ENCODE peak calls at places on chromosomes 3 and 15, in nine cellular contexts. X is spleen, V is endothelial cell of umbilical vein, D is K562, G is upper lobe of left lung, J is GM12878, E is GM12891, A is suprapubic skin, Z is HCT116. I is an unnamed sample.

GRCh38 chr15:23022156-23022555 is 17.2 kb downstream of the TUBGCP5 start:
- DNase-seq in X (no peak), G (no peak), J (no peak), D (no peak), A (no peak), V (no peak), Z (no peak), E (no peak), I (no peak)

GRCh38 chr3:177491301-177492031 is 294.2 kb upstream of the TBL1XR1 start:
- DNase-seq in J (no peak), A (no peak), X (no peak), E (no peak), D (no peak), G (no peak), V (peak), Z (no peak), I (no peak)

GRCh38 chr3:115706311-115706829 is 83.1 kb downstream of the GAP43 start:
- DNase-seq in E (no peak), A (no peak), X (no peak), J (no peak), G (no peak), D (no peak), V (no peak), Z (no peak), I (no peak)

GRCh38 chr3:167783781-167784180 is 48.3 kb downstream of the SERPINI1 start:
- DNase-seq in Z (no peak), E (no peak), G (no peak), V (no peak), X (no peak), J (no peak), D (no peak), A (no peak), I (no peak)

GRCh38 chr15:35078221-35078915 is 6.7 kb downstream of the NANOGP8 start:
- DNase-seq in Z (peak), D (peak), A (no peak), E (peak), X (no peak), J (no peak), V (peak), G (no peak), I (peak)

GRCh38 chr15:96774216-96774615 is 443.7 kb downstream of the NR2F2 start:
- DNase-seq in A (no peak), X (no peak), E (no peak), D (no peak), G (no peak), Z (no peak), J (no peak), V (no peak), I (no peak)

GRCh38 chr15:78056714-78057269 is 20.7 kb downstream of the TBC1D2B start:
- DNase-seq in E (no peak), V (peak), X (no peak), A (no peak), Z (no peak), D (no peak), G (no peak), J (no peak), I (no peak)

GRCh38 chr3:4889896-4890295 is 89.3 kb upstream of the BHLHE40 start:
- DNase-seq in D (no peak), G (no peak), X (no peak), Z (no peak), E (no peak), A (no peak), J (no peak), V (no peak), I (no peak)

GRCh38 chr3:30347679-30348216 is 258.7 kb upstream of the TGFBR2 start:
- DNase-seq in X (no peak), V (peak), E (no peak), A (no peak), J (no peak), Z (no peak), G (no peak), D (no peak), I (no peak)

DNA sequence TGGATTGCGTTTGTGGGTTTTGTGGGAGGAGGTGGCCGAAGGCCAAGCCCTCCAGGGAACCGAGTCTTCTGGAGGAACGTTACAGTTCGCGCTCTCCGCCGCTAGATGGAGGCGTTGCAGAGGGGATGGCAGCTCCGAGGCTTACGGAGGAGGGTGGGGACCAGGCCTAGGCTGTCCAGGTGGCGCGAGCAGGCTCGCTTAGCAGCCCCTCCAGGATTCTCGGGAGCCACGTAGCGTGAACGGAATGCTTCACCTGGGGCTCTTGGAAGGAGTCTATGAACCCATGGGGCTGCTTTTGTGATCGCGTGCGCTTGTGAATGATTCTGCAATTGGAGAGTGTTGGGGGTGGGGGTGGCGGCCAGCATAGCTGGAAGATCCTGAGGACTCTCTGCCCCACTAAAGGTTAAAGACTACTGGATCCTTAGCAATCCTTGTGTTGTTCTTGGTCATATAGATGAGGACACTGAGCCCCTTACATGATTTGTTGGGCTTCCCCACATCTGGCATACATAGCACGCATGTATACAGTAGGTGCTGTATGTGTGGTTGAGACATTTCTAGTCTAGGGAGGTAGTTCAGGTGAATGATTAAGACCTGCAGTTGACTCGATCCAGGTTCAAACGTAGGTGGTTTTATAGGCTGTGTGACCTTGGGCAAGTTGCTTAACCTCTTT is 25.7 kb downstream of the FAM3D start:
- DNase-seq in D (peak), A (peak), J (no peak), E (peak), G (peak), X (peak), V (peak), Z (peak), I (peak)
- TF ChIP-seq POLR2AphosphoS5 in D (no peak), A (no peak), J (no peak), E (no peak), G (no peak), X (no peak), V (no peak), Z (no peak), I (no peak)

GRCh38 chr3:196047391-196048030 is 34.4 kb downstream of the TFRC start:
- DNase-seq in J (no peak), D (no peak), Z (no peak), E (no peak), G (no peak), A (no peak), X (no peak), V (no peak), I (no peak)
- TF ChIP-seq POLR2A in J (peak), D (peak), Z (no peak), E (peak), G (no peak), A (no peak), X (no peak), V (no peak), I (peak)

GRCh38 chr15:100824211-100824610 is 55.4 kb upstream of the ALDH1A3 start:
- DNase-seq in G (no peak), E (no peak), J (no peak), A (no peak), V (peak), X (no peak), Z (no peak), D (no peak), I (no peak)

GRCh38 chr15:100832178-100832942 is 47.3 kb upstream of the ALDH1A3 start:
- DNase-seq in X (no peak), D (no peak), G (no peak), A (no peak), J (no peak), Z (no peak), V (no peak), E (no peak), I (no peak)

GRCh38 chr15:100831466-100831865 is 48.2 kb upstream of the ALDH1A3 start:
- DNase-seq in X (no peak), E (no peak), G (no peak), J (no peak), A (no peak), V (no peak), D (no peak), Z (no peak), I (no peak)

GRCh38 chr15:100833432-100834389 is 45.9 kb upstream of the ALDH1A3 start:
- DNase-seq in E (no peak), V (no peak), J (no peak), A (no peak), Z (no peak), X (no peak), D (no peak), G (no peak), I (no peak)

GRCh38 chr15:100829457-100829856 is 50.2 kb upstream of the ALDH1A3 start:
- DNase-seq in E (no peak), D (no peak), A (no peak), X (no peak), Z (no peak), G (no peak), J (no peak), V (no peak), I (no peak)
- TF ChIP-seq POLR2AphosphoS5 in E (no peak), D (no peak), A (no peak), X (no peak), Z (no peak), G (no peak), J (no peak), V (no peak), I (no peak)

GRCh38 chr3:131322946-131323505 is 58.5 kb upstream of the NUDT16 start:
- DNase-seq in J (no peak), D (no peak), G (no peak), V (no peak), A (no peak), E (no peak), X (no peak), Z (no peak), I (no peak)
- TF ChIP-seq POLR2A in J (no peak), D (no peak), G (no peak), V (no peak), A (no peak), E (no peak), X (no peak), Z (no peak), I (no peak)

DNA sequence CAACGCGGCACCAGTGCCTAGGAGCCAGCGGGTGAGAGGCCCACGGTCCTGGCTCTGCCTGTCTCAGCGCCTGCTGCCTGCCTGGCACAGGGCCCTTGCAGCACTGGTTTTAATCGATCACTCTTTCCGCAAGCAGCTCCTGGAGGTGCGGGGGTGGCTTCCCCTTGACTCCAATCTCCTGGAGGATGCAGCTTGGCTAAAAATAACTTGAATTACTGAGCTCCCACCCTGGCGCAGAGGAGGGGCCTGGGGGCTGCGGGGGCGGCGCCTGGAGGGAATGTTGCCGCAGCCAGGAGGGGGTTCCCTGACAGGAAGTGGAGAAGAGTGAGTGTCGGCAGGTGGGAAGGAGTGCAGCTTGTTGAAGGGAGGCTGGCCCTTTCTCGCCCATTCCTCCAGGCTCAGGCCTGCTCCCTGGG is 9.9 kb upstream of the RPL29 start:
- DNase-seq in A (no peak), D (peak), G (peak), Z (no peak), V (peak), E (no peak), J (no peak), X (no peak), I (no peak)
- TF ChIP-seq POLR2AphosphoS5 in A (no peak), D (no peak), G (peak), Z (no peak), V (no peak), E (no peak), J (no peak), X (peak), I (no peak)

DNA sequence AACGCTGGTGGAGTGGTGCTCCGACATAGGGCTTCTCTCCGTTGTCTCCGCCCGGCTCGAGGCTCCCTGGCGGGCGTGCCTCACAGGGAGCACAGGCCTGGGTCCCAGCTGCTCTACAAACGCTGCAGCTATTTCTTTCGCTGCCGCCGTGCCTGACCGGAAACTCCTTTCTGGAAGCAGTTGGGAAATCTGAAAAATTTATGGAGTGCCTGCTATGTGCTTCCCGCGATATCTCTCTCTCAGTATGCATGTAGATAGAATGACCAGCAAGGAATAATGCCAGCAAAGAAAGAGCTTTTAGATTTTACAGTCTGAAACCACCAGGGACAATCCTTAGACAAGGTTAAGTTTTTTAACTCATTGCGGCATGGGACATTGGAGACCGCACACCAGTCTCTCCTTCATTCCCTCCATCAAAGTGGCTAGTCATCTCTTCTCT is 834 bp upstream of the NPHP3 start:
- DNase-seq in D (no peak), G (no peak), Z (no peak), J (no peak), V (no peak), A (no peak), X (no peak), E (no peak), I (no peak)
- TF ChIP-seq POLR2A in D (peak), G (no peak), Z (no peak), J (no peak), V (peak), A (no peak), X (no peak), E (no peak), I (peak)

GRCh38 chr15:60525640-60526039 is 46.7 kb upstream of the ICE2 start:
- DNase-seq in X (no peak), G (no peak), D (no peak), Z (no peak), E (no peak), A (no peak), J (no peak), V (no peak), I (no peak)
- TF ChIP-seq POLR2AphosphoS5 in X (no peak), G (no peak), D (no peak), Z (no peak), E (no peak), A (no peak), J (no peak), V (no peak), I (no peak)

DNA sequence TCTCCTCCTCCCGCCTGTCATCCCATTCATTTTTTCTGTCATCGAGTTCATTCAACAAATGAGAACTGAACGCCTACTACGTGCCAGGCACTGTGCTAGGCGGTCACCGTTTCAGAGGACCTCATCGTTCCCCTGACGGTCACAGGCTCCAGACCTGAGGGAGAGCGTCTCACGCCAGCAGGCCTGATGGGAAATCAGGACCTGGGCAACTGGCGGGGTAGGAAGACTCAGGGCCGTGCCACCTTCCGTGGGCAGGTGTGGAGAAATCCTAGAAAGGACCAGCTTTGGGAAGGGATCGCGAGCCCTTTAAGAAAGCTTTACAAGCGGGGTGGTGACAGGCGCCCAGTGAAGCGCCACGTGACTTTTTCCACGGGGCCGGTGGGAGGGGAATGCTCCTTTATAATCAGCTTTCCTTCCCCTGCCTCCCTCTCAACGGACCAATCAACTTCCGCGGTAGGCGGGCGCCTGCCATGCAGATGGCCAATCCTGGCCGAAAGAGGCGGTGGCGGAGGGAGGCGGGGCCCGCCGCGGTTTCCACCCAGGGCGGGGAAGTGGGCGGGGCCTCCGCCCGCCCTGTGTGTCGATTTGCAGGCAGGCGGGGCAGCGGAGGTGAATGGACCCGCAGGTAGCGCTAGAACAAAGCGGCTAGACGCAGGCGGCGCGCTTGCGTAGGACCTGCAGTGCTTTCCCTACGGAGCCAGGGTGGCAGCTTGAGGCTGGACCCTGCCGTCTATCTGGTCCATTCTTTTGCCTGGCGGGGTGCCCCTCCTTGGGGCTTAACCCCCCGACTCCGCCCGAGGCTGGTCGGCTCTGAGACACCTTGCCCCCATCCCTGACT is 816 bp upstream of the DUSP7 start:
- DNase-seq in D (peak), Z (peak), E (peak), G (peak), V (peak), J (peak), X (peak), A (peak), I (peak)
- TF ChIP-seq POLR2A in D (peak), Z (no peak), E (no peak), G (no peak), V (peak), J (peak), X (no peak), A (no peak), I (peak)

GRCh38 chr3:100023150-100023549 is 91.2 kb downstream of the FILIP1L start:
- DNase-seq in E (no peak), V (no peak), J (no peak), D (no peak), G (no peak), A (no peak), Z (no peak), X (no peak), I (no peak)
- TF ChIP-seq POLR2AphosphoS5 in E (no peak), V (no peak), J (no peak), D (no peak), G (no peak), A (no peak), Z (no peak), X (no peak), I (no peak)

GRCh38 chr3:56682458-56683121 is 475 bp downstream of the TASOR start:
- DNase-seq in Z (no peak), G (peak), A (peak), V (peak), E (peak), X (peak), J (peak), D (peak), I (peak)
- TF ChIP-seq POLR2A in Z (no peak), G (peak), A (no peak), V (peak), E (no peak), X (peak), J (peak), D (peak), I (peak)

I was measured in transverse colon.